ENCODE peak calls at places on chromosomes 5 and 9, in nine cellular contexts. One of them, this sample, is unnamed.
A peak's percentile ranks its signal among the peaks of the same experiment; 100 is the strongest.

GRCh38 chr5:169195601-169196000 is 105.3 kb downstream of the SLIT3 start:
- DNase-seq in ovary: no peak
- DNase-seq in sigmoid colon: no peak
- DNase-seq in thyroid gland: no peak
- DNase-seq in fibroblast of lung: no peak
- DNase-seq in IMR-90: no peak
- DNase-seq in brain microvascular endothelial cell: peak; percentile 27
- DNase-seq in pancreas: no peak
- DNase-seq in heart right ventricle: no peak
- DNase-seq in this sample: no peak

GRCh38 chr5:146290318-146290717 is 48.3 kb upstream of the POU4F3 start:
- DNase-seq in ovary: no peak
- DNase-seq in sigmoid colon: no peak
- DNase-seq in thyroid gland: no peak
- DNase-seq in fibroblast of lung: peak; percentile 2
- DNase-seq in IMR-90: peak; percentile 7
- DNase-seq in brain microvascular endothelial cell: no peak
- DNase-seq in pancreas: no peak
- DNase-seq in heart right ventricle: no peak
- DNase-seq in this sample: peak; percentile 81

GRCh38 chr9:16361939-16362338 is 508.5 kb downstream of the BNC2 start:
- DNase-seq in ovary: no peak
- DNase-seq in sigmoid colon: no peak
- DNase-seq in thyroid gland: no peak
- DNase-seq in fibroblast of lung: no peak
- DNase-seq in IMR-90: no peak
- DNase-seq in brain microvascular endothelial cell: no peak
- DNase-seq in pancreas: no peak
- DNase-seq in heart right ventricle: no peak
- DNase-seq in this sample: no peak

GRCh38 chr5:76402251-76402879 is 720 bp upstream of the IQGAP2 start:
- DNase-seq in ovary: peak; percentile 25
- DNase-seq in sigmoid colon: no peak
- DNase-seq in thyroid gland: peak; percentile 58
- DNase-seq in fibroblast of lung: no peak
- DNase-seq in IMR-90: no peak
- DNase-seq in brain microvascular endothelial cell: no peak
- DNase-seq in pancreas: peak; percentile 51
- DNase-seq in heart right ventricle: peak; percentile 27
- DNase-seq in this sample: peak; percentile 66

GRCh38 chr9:6590772-6591384 is 54.7 kb downstream of the GLDC start:
- DNase-seq in ovary: no peak
- DNase-seq in sigmoid colon: no peak
- DNase-seq in thyroid gland: no peak
- DNase-seq in fibroblast of lung: no peak
- DNase-seq in IMR-90: no peak
- DNase-seq in brain microvascular endothelial cell: no peak
- DNase-seq in pancreas: no peak
- DNase-seq in heart right ventricle: no peak
- DNase-seq in this sample: no peak

GRCh38 chr9:121483049-121483448 is 16.6 kb downstream of the GGTA1 start:
- DNase-seq in ovary: no peak
- DNase-seq in sigmoid colon: no peak
- DNase-seq in thyroid gland: no peak
- DNase-seq in fibroblast of lung: no peak
- DNase-seq in IMR-90: no peak
- DNase-seq in brain microvascular endothelial cell: no peak
- DNase-seq in pancreas: no peak
- DNase-seq in heart right ventricle: no peak
- DNase-seq in this sample: peak; percentile 32

GRCh38 chr9:94120854-94121376 is 36.7 kb downstream of the PTPDC1 start:
- DNase-seq in ovary: no peak
- DNase-seq in sigmoid colon: no peak
- DNase-seq in thyroid gland: no peak
- DNase-seq in fibroblast of lung: no peak
- DNase-seq in IMR-90: no peak
- DNase-seq in brain microvascular endothelial cell: no peak
- DNase-seq in pancreas: no peak
- DNase-seq in heart right ventricle: no peak
- DNase-seq in this sample: no peak

GRCh38 chr9:20320921-20321320 is 301.4 kb downstream of the MLLT3 start:
- DNase-seq in ovary: no peak
- DNase-seq in sigmoid colon: no peak
- DNase-seq in thyroid gland: peak; percentile 33
- DNase-seq in fibroblast of lung: no peak
- DNase-seq in IMR-90: no peak
- DNase-seq in brain microvascular endothelial cell: no peak
- DNase-seq in pancreas: no peak
- DNase-seq in heart right ventricle: no peak
- DNase-seq in this sample: no peak

DNA sequence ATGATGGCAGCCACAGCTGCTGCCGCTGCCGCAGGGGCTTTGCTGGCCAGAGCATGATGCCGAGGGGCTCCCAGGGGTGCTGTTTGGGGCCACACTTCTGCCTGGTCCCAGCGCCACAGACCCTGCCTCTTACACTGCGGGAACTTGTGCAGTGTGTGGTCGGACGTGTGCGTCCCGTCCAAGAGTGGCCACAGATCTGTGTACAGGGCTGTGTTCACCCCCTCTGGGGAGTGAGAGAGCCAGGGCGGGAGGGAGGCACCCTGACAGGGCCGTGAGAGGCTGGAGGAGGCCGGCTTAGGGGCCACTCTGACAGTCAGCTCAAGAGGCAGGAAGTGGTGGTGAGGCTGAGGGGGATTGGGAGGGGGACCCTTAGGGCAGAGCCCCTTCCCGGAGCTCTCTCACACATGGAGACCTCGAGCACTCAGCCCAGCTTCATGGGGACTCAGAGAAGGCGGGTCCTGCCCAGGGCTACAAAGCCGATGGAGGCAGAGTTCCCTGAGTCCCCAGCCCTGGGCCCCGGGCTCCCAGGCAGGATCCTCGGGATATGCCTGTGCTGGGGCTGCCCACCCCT is 13.1 kb upstream of the CARD19 start:
- DNase-seq in ovary: peak; percentile 12
- DNase-seq in sigmoid colon: peak; percentile 46
- DNase-seq in thyroid gland: no peak
- DNase-seq in fibroblast of lung: no peak
- DNase-seq in IMR-90: no peak
- DNase-seq in brain microvascular endothelial cell: no peak
- DNase-seq in pancreas: no peak
- DNase-seq in heart right ventricle: no peak
- DNase-seq in this sample: no peak
- H3K36me3 ChIP-seq in ovary: no peaks in the 10 kb centered on the region
- H3K36me3 ChIP-seq in sigmoid colon: no peaks in the 10 kb centered on the region
- H3K36me3 ChIP-seq in thyroid gland: no peaks in the 10 kb centered on the region
- H3K36me3 ChIP-seq in fibroblast of lung: no peaks in the 10 kb centered on the region
- H3K36me3 ChIP-seq in IMR-90: no peaks in the 10 kb centered on the region
- H3K36me3 ChIP-seq in brain microvascular endothelial cell: no peaks in the 10 kb centered on the region
- H3K36me3 ChIP-seq in pancreas: no peaks in the 10 kb centered on the region
- H3K36me3 ChIP-seq in heart right ventricle: no peaks in the 10 kb centered on the region
- H3K36me3 ChIP-seq in this sample: no peaks in the 10 kb centered on the region

GRCh38 chr9:36189978-36190377 is 743 bp upstream of the CLTA start:
- DNase-seq in ovary: no peak
- DNase-seq in sigmoid colon: peak; percentile 53
- DNase-seq in thyroid gland: peak; percentile 43
- DNase-seq in fibroblast of lung: no peak
- DNase-seq in IMR-90: no peak
- DNase-seq in brain microvascular endothelial cell: no peak
- DNase-seq in pancreas: no peak
- DNase-seq in heart right ventricle: no peak
- DNase-seq in this sample: no peak
- H3K4me3 ChIP-seq in ovary: peak overlapping the region; percentile 79
- H3K4me3 ChIP-seq in sigmoid colon: peak overlapping the region; percentile 87
- H3K4me3 ChIP-seq in thyroid gland: peak overlapping the region; percentile 43
- H3K4me3 ChIP-seq in fibroblast of lung: peak overlapping the region; percentile 98
- H3K4me3 ChIP-seq in IMR-90: peak overlapping the region; percentile 35
- H3K4me3 ChIP-seq in brain microvascular endothelial cell: peak overlapping the region; percentile 91
- H3K4me3 ChIP-seq in pancreas: peak overlapping the region; percentile 81
- H3K4me3 ChIP-seq in heart right ventricle: peak overlapping the region; percentile 84
- H3K4me3 ChIP-seq in this sample: peak overlapping the region; percentile 91

DNA sequence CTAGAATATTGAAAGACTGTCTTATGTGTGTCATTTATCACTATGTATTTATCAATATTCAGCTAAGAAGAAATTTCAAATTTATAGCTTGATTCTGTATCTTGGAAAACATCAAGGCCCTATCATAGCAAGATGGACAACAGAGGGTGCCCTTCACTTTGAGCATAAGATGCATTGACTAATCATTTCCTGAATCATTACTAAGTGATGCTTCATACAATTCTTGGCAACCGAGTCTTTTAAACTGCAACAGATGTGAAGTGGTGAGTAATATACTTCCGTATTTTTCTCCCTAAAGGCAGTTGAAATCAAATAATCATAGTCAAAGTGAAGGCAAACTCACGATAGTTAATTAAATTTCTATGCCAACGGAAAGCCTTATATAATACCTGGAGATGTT is 318.6 kb upstream of the RGMB start:
- DNase-seq in ovary: no peak
- DNase-seq in sigmoid colon: no peak
- DNase-seq in thyroid gland: no peak
- DNase-seq in fibroblast of lung: peak; percentile 95
- DNase-seq in IMR-90: peak; percentile 97
- DNase-seq in brain microvascular endothelial cell: peak; percentile 85
- DNase-seq in pancreas: no peak
- DNase-seq in heart right ventricle: no peak
- DNase-seq in this sample: peak; percentile 50
- TF ChIP-seq CTCF in ovary: no peak
- TF ChIP-seq CTCF in sigmoid colon: no peak
- TF ChIP-seq CTCF in thyroid gland: no peak
- TF ChIP-seq CTCF in fibroblast of lung: peak; percentile 40
- TF ChIP-seq CTCF in IMR-90: peak; percentile 44
- TF ChIP-seq CTCF in brain microvascular endothelial cell: peak; percentile 54
- TF ChIP-seq CTCF in pancreas: no peak
- TF ChIP-seq CTCF in heart right ventricle: peak; percentile 26
- TF ChIP-seq CTCF in this sample: no peak

GRCh38 chr5:178142642-178143041 is 11.0 kb downstream of the NHP2 start:
- DNase-seq in ovary: no peak
- DNase-seq in sigmoid colon: no peak
- DNase-seq in thyroid gland: no peak
- DNase-seq in fibroblast of lung: no peak
- DNase-seq in IMR-90: no peak
- DNase-seq in brain microvascular endothelial cell: no peak
- DNase-seq in pancreas: no peak
- DNase-seq in heart right ventricle: no peak
- DNase-seq in this sample: no peak
- H3K36me3 ChIP-seq in ovary: no peaks in the 10 kb centered on the region
- H3K36me3 ChIP-seq in sigmoid colon: peaks cover 41% of the 10 kb centered on the region
- H3K36me3 ChIP-seq in thyroid gland: peaks cover 56% of the 10 kb centered on the region
- H3K36me3 ChIP-seq in fibroblast of lung: peaks cover 19% of the 10 kb centered on the region
- H3K36me3 ChIP-seq in IMR-90: peaks cover 38% of the 10 kb centered on the region
- H3K36me3 ChIP-seq in brain microvascular endothelial cell: peaks cover 36% of the 10 kb centered on the region
- H3K36me3 ChIP-seq in pancreas: peaks cover 41% of the 10 kb centered on the region
- H3K36me3 ChIP-seq in heart right ventricle: peaks cover 99% of the 10 kb centered on the region
- H3K36me3 ChIP-seq in this sample: peaks cover 31% of the 10 kb centered on the region

GRCh38 chr5:78705826-78706225 is 57.3 kb upstream of the LHFPL2 start:
- DNase-seq in ovary: no peak
- DNase-seq in sigmoid colon: no peak
- DNase-seq in thyroid gland: no peak
- DNase-seq in fibroblast of lung: no peak
- DNase-seq in IMR-90: no peak
- DNase-seq in brain microvascular endothelial cell: no peak
- DNase-seq in pancreas: no peak
- DNase-seq in heart right ventricle: no peak
- DNase-seq in this sample: no peak
- H3K4me3 ChIP-seq in ovary: no peak overlapping the region
- H3K4me3 ChIP-seq in sigmoid colon: no peak overlapping the region
- H3K4me3 ChIP-seq in thyroid gland: no peak overlapping the region
- H3K4me3 ChIP-seq in fibroblast of lung: no peak overlapping the region
- H3K4me3 ChIP-seq in IMR-90: no peak overlapping the region
- H3K4me3 ChIP-seq in brain microvascular endothelial cell: no peak overlapping the region
- H3K4me3 ChIP-seq in pancreas: no peak overlapping the region
- H3K4me3 ChIP-seq in heart right ventricle: no peak overlapping the region
- H3K4me3 ChIP-seq in this sample: no peak overlapping the region

DNA sequence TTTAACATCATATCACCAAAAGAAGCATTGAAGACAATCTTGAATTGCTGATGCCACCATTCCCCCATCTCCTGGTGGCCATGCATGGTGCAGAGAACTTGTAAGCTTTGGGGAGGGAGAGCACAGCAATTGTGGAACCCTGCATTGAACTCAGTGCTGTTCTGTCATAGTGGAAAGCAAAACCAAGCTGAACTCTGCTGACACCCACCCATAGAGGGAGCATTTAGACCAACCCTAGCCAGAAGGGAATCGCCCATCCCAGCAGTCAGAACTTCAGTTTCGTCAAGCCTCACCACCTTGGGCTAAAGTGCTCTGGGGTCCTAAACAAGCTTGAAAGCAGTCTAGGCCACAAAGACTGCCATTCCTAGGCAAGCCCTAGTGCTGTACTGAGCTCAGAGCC is 37.4 kb upstream of the RUSC2 start:
- DNase-seq in ovary: no peak
- DNase-seq in sigmoid colon: no peak
- DNase-seq in thyroid gland: no peak
- DNase-seq in fibroblast of lung: peak; percentile 24
- DNase-seq in IMR-90: no peak
- DNase-seq in brain microvascular endothelial cell: no peak
- DNase-seq in pancreas: no peak
- DNase-seq in heart right ventricle: no peak
- DNase-seq in this sample: no peak
- TF ChIP-seq CTCF in ovary: no peak
- TF ChIP-seq CTCF in sigmoid colon: no peak
- TF ChIP-seq CTCF in thyroid gland: no peak
- TF ChIP-seq CTCF in fibroblast of lung: peak; percentile 12
- TF ChIP-seq CTCF in IMR-90: peak; percentile 10
- TF ChIP-seq CTCF in brain microvascular endothelial cell: peak; percentile 49
- TF ChIP-seq CTCF in pancreas: no peak
- TF ChIP-seq CTCF in heart right ventricle: no peak
- TF ChIP-seq CTCF in this sample: no peak

DNA sequence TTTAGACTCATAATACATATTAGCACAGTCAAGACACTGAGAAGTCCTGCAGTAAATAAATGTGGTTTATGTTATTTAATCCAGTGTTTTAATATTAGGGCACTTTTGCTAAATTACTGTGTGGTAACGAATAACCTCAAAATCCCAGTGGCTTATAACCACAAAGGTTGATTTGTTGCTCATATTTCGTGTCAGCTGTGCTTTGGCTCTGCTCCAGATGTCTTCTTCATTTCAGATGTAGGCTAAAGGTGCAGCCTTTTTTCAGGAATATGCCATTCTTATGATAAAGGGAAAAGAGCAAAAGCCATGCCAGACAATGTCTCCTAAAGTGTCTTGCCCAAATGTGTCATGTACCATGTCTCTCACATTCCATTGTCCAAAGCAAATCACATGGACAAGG is 144.8 kb downstream of the BRINP1 start:
- DNase-seq in ovary: no peak
- DNase-seq in sigmoid colon: no peak
- DNase-seq in thyroid gland: no peak
- DNase-seq in fibroblast of lung: no peak
- DNase-seq in IMR-90: no peak
- DNase-seq in brain microvascular endothelial cell: no peak
- DNase-seq in pancreas: no peak
- DNase-seq in heart right ventricle: no peak
- DNase-seq in this sample: no peak
- H3K36me3 ChIP-seq in ovary: no peaks in the 10 kb centered on the region
- H3K36me3 ChIP-seq in sigmoid colon: no peaks in the 10 kb centered on the region
- H3K36me3 ChIP-seq in thyroid gland: no peaks in the 10 kb centered on the region
- H3K36me3 ChIP-seq in fibroblast of lung: no peaks in the 10 kb centered on the region
- H3K36me3 ChIP-seq in IMR-90: no peaks in the 10 kb centered on the region
- H3K36me3 ChIP-seq in brain microvascular endothelial cell: no peaks in the 10 kb centered on the region
- H3K36me3 ChIP-seq in pancreas: no peaks in the 10 kb centered on the region
- H3K36me3 ChIP-seq in heart right ventricle: no peaks in the 10 kb centered on the region
- H3K36me3 ChIP-seq in this sample: no peaks in the 10 kb centered on the region

This sample was measured in PC-9.